ENCODE peak calls at places on chromosomes 1 and 21, in seven cellular contexts. F is Panc1, O is spleen, B is stomach, K is endothelial cell of umbilical vein, T is sigmoid colon, E is GM12878. D is an unnamed sample. For H3K9me3 and H3K4me1, the result is how much of the 10 kb centered on the place peaks cover.

GRCh38 chr1:231610392-231610791 is 16.2 kb upstream of the DISC1 start:
- DNase-seq in B (no peak), F (no peak), O (no peak), E (no peak), T (no peak), K (no peak), D (no peak)

GRCh38 chr1:147052143-147052542 is 114.0 kb downstream of the NBPF12 start:
- DNase-seq in T (no peak), F (no peak), B (no peak), O (no peak), K (no peak), E (no peak), D (no peak)

GRCh38 chr1:212283741-212284140 is 1.5 kb upstream of the PPP2R5A start:
- DNase-seq in E (no peak), B (no peak), F (no peak), T (no peak), O (no peak), K (no peak), D (no peak)

GRCh38 chr1:118101445-118101844 is 83.6 kb downstream of the SPAG17 start:
- DNase-seq in K (no peak), F (no peak), O (no peak), E (no peak), B (no peak), T (no peak), D (no peak)

GRCh38 chr1:172254521-172255222 is 165.8 kb upstream of the C1orf105 start:
- DNase-seq in E (no peak), F (peak), O (no peak), T (no peak), B (no peak), K (peak), D (no peak)

GRCh38 chr21:31075844-31076243 is 37.6 kb upstream of the KRTAP19-8 start:
- DNase-seq in E (no peak), B (no peak), T (no peak), K (no peak), F (no peak), O (no peak), D (no peak)

GRCh38 chr1:248730507-248731335 is 24.8 kb downstream of the LYPD8 start:
- DNase-seq in B (no peak), O (no peak), K (no peak), E (no peak), T (no peak), F (no peak), D (no peak)

GRCh38 chr1:28886731-28887417 is 27.5 kb upstream of the EPB41 start:
- DNase-seq in F (no peak), E (peak), B (peak), T (peak), O (peak), K (peak), D (peak)

GRCh38 chr21:15272591-15272990 is 207.8 kb upstream of the NRIP1 start:
- DNase-seq in E (no peak), F (no peak), B (no peak), T (no peak), O (no peak), K (no peak), D (no peak)

GRCh38 chr1:3021801-3022401 is 634 bp downstream of the ACTRT2 start:
- DNase-seq in E (no peak), T (peak), O (peak), K (no peak), F (no peak), B (no peak), D (no peak)

GRCh38 chr21:44486302-44486701 is 31.0 kb downstream of the LRRC3 start:
- DNase-seq in T (no peak), B (no peak), K (no peak), E (no peak), F (no peak), O (peak), D (no peak)

GRCh38 chr21:31665397-31665796 is 5.9 kb downstream of the SOD1 start:
- DNase-seq in T (no peak), O (no peak), E (no peak), F (no peak), B (no peak), K (no peak), D (no peak)

GRCh38 chr1:185396126-185396525 is 79.1 kb upstream of the IVNS1ABP start:
- DNase-seq in K (no peak), T (no peak), F (no peak), E (no peak), B (no peak), O (no peak), D (no peak)

GRCh38 chr1:241533375-241534115 is 1.4 kb downstream of the KMO start:
- DNase-seq in K (no peak), E (no peak), T (no peak), O (no peak), B (no peak), F (no peak), D (no peak)

GRCh38 chr1:87329051-87329755 is 523 bp downstream of the LMO4 start:
- DNase-seq in E (no peak), T (peak), F (no peak), O (peak), K (peak), B (peak), D (peak)

GRCh38 chr1:41861509-41862410 is 57.0 kb downstream of the HIVEP3 start:
- DNase-seq in B (no peak), E (no peak), F (no peak), K (no peak), T (no peak), O (no peak), D (no peak)

GRCh38 chr1:60255565-60255964 is 182.0 kb upstream of the C1orf87 start:
- DNase-seq in T (no peak), E (no peak), K (peak), O (no peak), F (no peak), B (no peak), D (no peak)

GRCh38 chr1:156750191-156750931 is 1.1 kb downstream of the HDGF start:
- DNase-seq in B (peak), K (peak), F (no peak), T (no peak), O (no peak), E (no peak), D (peak)

GRCh38 chr1:109611308-109611950 is 8.0 kb downstream of the GNAT2 start:
- DNase-seq in K (no peak), T (no peak), E (no peak), F (no peak), O (no peak), B (no peak), D (no peak)

GRCh38 chr21:20592482-20592881 is 405.7 kb upstream of the NCAM2 start:
- DNase-seq in K (no peak), E (no peak), B (no peak), T (no peak), O (no peak), F (no peak), D (no peak)

GRCh38 chr21:36615274-36615964 is 83.5 kb upstream of the SIM2 start:
- DNase-seq in E (no peak), B (no peak), T (no peak), O (no peak), K (no peak), F (no peak), D (peak)

GRCh38 chr1:172708452-172708851 is 49.5 kb downstream of the FASLG start:
- DNase-seq in B (no peak), K (no peak), F (no peak), O (no peak), T (no peak), E (no peak), D (no peak)

GRCh38 chr1:6888268-6888667 is 103.0 kb downstream of the CAMTA1 start:
- DNase-seq in K (peak), B (no peak), F (no peak), E (no peak), T (no peak), O (no peak), D (no peak)

GRCh38 chr1:90768826-90769225 is 51.7 kb upstream of the BARHL2 start:
- DNase-seq in E (no peak), K (no peak), T (no peak), O (no peak), B (no peak), F (no peak), D (no peak)

GRCh38 chr1:53893999-53894636 is at the start of gene DIO1:
- DNase-seq in E (no peak), K (no peak), T (no peak), B (no peak), O (no peak), F (no peak), D (no peak)

GRCh38 chr1:169610110-169610509 is 19.8 kb downstream of the SELP start:
- DNase-seq in T (no peak), F (no peak), O (no peak), B (no peak), K (peak), E (no peak), D (no peak)

GRCh38 chr1:204660509-204660908 is 25.0 kb downstream of the LRRN2 start:
- DNase-seq in T (peak), F (no peak), K (no peak), O (no peak), E (no peak), B (no peak), D (no peak)

GRCh38 chr1:235865565-235866206 is 1.0 kb downstream of the LYST start:
- DNase-seq in B (no peak), O (no peak), T (no peak), F (no peak), E (no peak), K (no peak), D (no peak)

GRCh38 chr1:243939167-243939848 is 89.3 kb upstream of the AKT3 start:
- DNase-seq in T (no peak), E (no peak), B (no peak), O (no peak), F (no peak), K (peak), D (no peak)

GRCh38 chr1:10434590-10434989 is 4.4 kb downstream of the CENPS start:
- DNase-seq in O (no peak), B (no peak), K (no peak), E (no peak), T (no peak), F (no peak), D (no peak)

GRCh38 chr21:26946744-26947446 is 20.0 kb downstream of the ADAMTS5 start:
- DNase-seq in K (no peak), F (no peak), O (no peak), B (no peak), T (no peak), E (no peak), D (no peak)

GRCh38 chr1:21647431-21648373 is 21.5 kb downstream of the RAP1GAP start:
- DNase-seq in K (peak), E (no peak), B (no peak), O (no peak), F (no peak), T (no peak), D (no peak)

GRCh38 chr1:227883073-227883520 is 64.6 kb downstream of the WNT9A start:
- DNase-seq in T (peak), O (peak), F (no peak), K (no peak), E (no peak), B (peak), D (no peak)

GRCh38 chr1:56515898-56516538 is 63.3 kb downstream of the PLPP3 start:
- DNase-seq in T (no peak), E (no peak), O (no peak), F (no peak), K (no peak), B (no peak), D (no peak)

GRCh38 chr1:221715321-221716169 is 26.3 kb downstream of the DUSP10 start:
- DNase-seq in B (no peak), E (no peak), K (peak), O (no peak), F (no peak), T (no peak), D (peak)

GRCh38 chr1:216462061-216462775 is 39.0 kb upstream of the USH2A start:
- DNase-seq in O (no peak), B (no peak), T (no peak), F (no peak), E (no peak), K (no peak), D (no peak)

GRCh38 chr1:29900727-29901126 is 664.4 kb downstream of the PTPRU start:
- DNase-seq in K (no peak), F (no peak), T (no peak), B (no peak), O (no peak), E (no peak), D (no peak)

GRCh38 chr1:194133152-194133551 is 946.7 kb upstream of the B3GALT2 start:
- DNase-seq in O (no peak), B (no peak), E (no peak), F (no peak), T (no peak), K (no peak), D (no peak)

GRCh38 chr1:47685763-47686066 is 247.9 kb downstream of the FOXD2 start:
- DNase-seq in E (no peak), F (no peak), O (no peak), T (no peak), B (no peak), K (no peak), D (no peak)

DNA sequence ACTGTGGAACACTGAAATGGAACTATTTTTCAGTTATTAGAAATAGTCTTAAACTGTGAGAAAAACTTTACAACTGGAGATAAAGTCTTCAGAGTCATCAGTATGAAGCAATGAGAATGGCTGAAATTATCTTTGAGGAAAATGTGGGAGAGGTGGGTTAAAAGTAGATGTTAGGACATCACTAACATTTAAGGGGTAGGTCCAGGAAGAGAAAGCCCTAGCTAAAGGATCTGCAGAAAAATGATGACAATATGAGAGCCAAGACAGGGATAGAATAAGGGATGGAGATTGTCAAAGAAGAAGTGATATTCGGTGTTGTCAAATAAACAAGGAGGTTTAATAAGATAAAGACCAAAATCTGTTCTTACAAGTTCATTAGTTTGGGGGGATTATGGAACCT is 123.3 kb upstream of the GPR52 start:
- DNase-seq in F (no peak), K (no peak), O (no peak), E (no peak), T (no peak), B (no peak), D (no peak)
- H3K9me3 ChIP-seq in F (half or more), K (under half), O (under half), E (under half), T (under half), B (under half), D (under half)

DNA sequence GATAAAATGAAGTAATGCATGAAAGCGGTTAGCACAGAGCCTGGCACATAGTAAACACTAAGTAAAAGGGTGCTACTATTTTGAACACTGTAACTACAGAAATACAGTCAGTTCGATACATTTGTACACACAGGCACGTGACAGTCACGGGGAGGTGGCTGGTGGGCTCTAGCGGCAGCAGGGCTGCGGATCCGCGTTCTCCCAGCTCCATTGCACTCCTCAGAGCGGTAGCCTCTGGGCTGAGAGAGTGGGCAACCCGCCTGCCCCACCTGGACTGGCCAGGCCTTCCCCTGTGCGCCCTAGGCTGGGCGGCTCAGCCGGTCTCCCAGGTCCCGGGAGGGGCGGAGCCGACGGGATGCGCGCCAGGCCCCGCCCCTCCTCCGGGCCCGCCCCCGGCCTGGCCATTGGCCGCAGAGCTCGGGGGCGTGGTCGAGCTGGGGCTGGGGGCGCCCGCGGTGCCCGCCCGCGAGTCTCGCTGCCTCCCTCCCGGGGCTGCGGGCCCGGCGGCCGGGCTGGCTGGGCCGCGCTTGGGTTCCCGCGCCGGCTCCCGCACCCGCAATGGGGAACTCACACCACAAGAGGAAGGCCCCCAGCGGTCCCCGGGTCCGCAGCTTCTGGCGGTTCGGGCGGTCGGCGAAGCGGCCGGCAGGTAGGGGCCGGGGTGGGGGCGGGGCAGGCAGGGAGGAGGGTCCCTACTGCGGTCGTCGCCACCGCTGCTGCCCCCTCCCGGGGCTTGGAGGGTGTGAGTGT is 51.1 kb upstream of the SYNC start:
- DNase-seq in K (peak), O (peak), T (peak), B (peak), E (no peak), F (no peak), D (peak)
- TF ChIP-seq POLR2AphosphoS5 in K (no peak), O (no peak), T (no peak), B (peak), E (no peak), F (peak), D (peak)

DNA sequence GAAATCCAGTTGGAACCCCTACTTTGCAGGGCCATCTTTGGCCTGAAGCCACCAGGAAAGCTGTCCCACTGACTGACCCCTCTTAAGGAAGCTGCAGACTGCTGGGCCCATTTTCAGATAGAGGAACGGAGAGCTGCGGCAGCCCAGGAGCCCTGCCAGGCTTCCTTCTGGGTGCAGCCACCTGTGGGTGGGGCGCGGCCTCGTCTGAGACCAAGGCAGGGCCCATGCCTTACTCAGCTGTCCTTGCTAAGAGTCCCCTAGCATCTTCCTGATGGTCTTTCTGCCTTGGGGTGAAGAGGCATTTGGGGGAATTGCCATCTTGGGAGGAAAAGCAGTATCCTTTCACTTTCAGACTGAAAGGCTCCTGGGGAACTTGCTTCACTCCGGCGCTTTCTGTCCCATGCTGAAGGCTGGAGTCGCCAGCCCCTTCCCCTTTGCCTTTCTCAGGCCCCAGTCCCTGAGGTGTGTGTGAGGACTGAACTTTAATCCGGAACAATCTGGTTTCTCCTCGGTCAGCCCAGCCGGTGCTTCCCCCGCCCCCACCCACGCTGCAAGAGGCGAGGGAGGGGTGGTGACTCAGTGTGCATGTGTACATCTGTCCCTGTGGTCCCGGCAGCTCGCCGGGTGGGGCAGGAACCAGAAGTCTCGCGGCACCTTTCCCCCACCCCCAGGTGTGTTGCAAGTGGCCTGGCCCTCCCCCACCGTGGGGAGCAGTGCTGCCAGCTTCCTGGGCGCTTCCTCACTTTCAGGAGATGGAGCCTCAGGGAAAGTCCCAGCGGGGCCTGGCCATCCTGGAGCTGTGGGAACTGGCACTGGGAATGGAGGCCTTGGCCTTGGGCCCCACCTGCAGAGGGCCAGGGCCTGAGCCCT is 5.1 kb downstream of the ZC3H12A start:
- DNase-seq in F (no peak), E (peak), O (peak), T (peak), B (peak), K (peak), D (peak)
- H3K4me1 ChIP-seq in F (under half), E (under half), O (half or more), T (half or more), B (half or more), K (half or more), D (under half)

GRCh38 chr21:39537571-39537970 is 75.2 kb upstream of the B3GALT5 start:
- DNase-seq in O (no peak), B (no peak), F (no peak), E (no peak), K (no peak), T (no peak), D (no peak)

GRCh38 chr21:39542736-39543135 is 70.0 kb upstream of the B3GALT5 start:
- DNase-seq in K (no peak), E (no peak), O (no peak), F (no peak), B (no peak), T (no peak), D (no peak)

GRCh38 chr21:39536835-39537234 is 75.9 kb upstream of the B3GALT5 start:
- DNase-seq in E (no peak), T (no peak), O (no peak), B (no peak), F (no peak), K (no peak), D (no peak)

GRCh38 chr21:39535646-39536437 is 76.9 kb upstream of the B3GALT5 start:
- DNase-seq in F (no peak), E (no peak), K (no peak), O (no peak), T (no peak), B (no peak), D (no peak)

GRCh38 chr21:39538453-39539042 is 74.2 kb upstream of the B3GALT5 start:
- DNase-seq in T (no peak), K (no peak), B (no peak), F (no peak), E (no peak), O (no peak), D (no peak)
- H3K9me3 ChIP-seq in T (under half), K (under half), B (under half), F (under half), E (under half), O (under half), D (under half)

GRCh38 chr1:31154632-31155215 is 85.0 kb downstream of the NKAIN1 start:
- DNase-seq in T (peak), K (peak), E (no peak), B (peak), F (no peak), O (peak), D (peak)
- TF ChIP-seq POLR2AphosphoS5 in T (no peak), K (no peak), E (no peak), B (no peak), F (peak), O (no peak), D (peak)

GRCh38 chr1:40384413-40384762 is 10.9 kb downstream of the SMAP2 start:
- DNase-seq in K (no peak), F (no peak), E (no peak), B (peak), T (no peak), O (no peak), D (no peak)

GRCh38 chr1:40386311-40386778 is 12.8 kb downstream of the SMAP2 start:
- DNase-seq in E (no peak), B (no peak), F (no peak), T (no peak), K (no peak), O (no peak), D (no peak)

GRCh38 chr1:40384887-40385286 is 11.4 kb downstream of the SMAP2 start:
- DNase-seq in E (no peak), K (no peak), F (no peak), B (no peak), T (no peak), O (no peak), D (no peak)

GRCh38 chr1:40386796-40387195 is 13.3 kb downstream of the SMAP2 start:
- DNase-seq in O (no peak), B (no peak), T (no peak), E (no peak), K (no peak), F (no peak), D (no peak)

GRCh38 chr1:40385437-40386310 is 12.1 kb downstream of the SMAP2 start:
- DNase-seq in B (no peak), F (no peak), K (peak), O (no peak), T (no peak), E (peak), D (no peak)
- H3K4me1 ChIP-seq in B (half or more), F (half or more), K (under half), O (half or more), T (under half), E (half or more), D (under half)